ENCODE peak calls at places on chromosomes 16 and 17, in seven cellular contexts. U, S, G, M, W, O and Y are unnamed samples.

GRCh38 chr17:66115246-66115645 is 76.7 kb downstream of the CEP112 start:
- DNase-seq in M (no peak), O (no peak), W (no peak), U (no peak), S (no peak), G (no peak), Y (no peak)

GRCh38 chr16:19304670-19305240 is 19.2 kb downstream of the CLEC19A start:
- DNase-seq in O (peak; percentile 57), G (no peak), U (no peak), W (no peak), M (no peak), S (no peak), Y (peak; percentile 3)

GRCh38 chr17:80030730-80031410 is 4.8 kb downstream of the TBC1D16 start:
- DNase-seq in G (no peak), U (no peak), S (peak; percentile 72), W (no peak), M (no peak), O (no peak), Y (no peak)

GRCh38 chr16:80460004-80460403 is 80.8 kb upstream of the DYNLRB2 start:
- DNase-seq in G (no peak), O (no peak), W (no peak), U (peak; percentile 14), S (no peak), M (no peak), Y (no peak)

GRCh38 chr16:46607529-46607928 is 13.7 kb downstream of the SHCBP1 start:
- DNase-seq in S (peak; percentile 11), G (no peak), U (peak; percentile 27), W (no peak), O (peak; percentile 57), M (no peak), Y (peak; percentile 68)

GRCh38 chr16:89557230-89557935 is 3.1 kb upstream of the RPL13 start:
- DNase-seq in O (peak; percentile 86), G (peak; percentile 82), M (peak; percentile 93), W (peak; percentile 58), U (peak; percentile 49), S (peak; percentile 6), Y (peak; percentile 69)

GRCh38 chr17:16243811-16244567 is 27.0 kb downstream of the PIGL start:
- DNase-seq in W (no peak), G (no peak), U (no peak), O (no peak), M (no peak), S (no peak), Y (no peak)

GRCh38 chr16:74817851-74818250 is 43.2 kb upstream of the FA2H start:
- DNase-seq in G (no peak), U (no peak), W (no peak), O (no peak), S (no peak), M (no peak), Y (no peak)

GRCh38 chr16:19715566-19715965 is 2.5 kb downstream of the KNOP1 start:
- DNase-seq in W (no peak), M (no peak), U (peak; percentile 27), G (no peak), S (no peak), O (no peak), Y (peak; percentile 45)

GRCh38 chr16:9536905-9537304 is 445.5 kb downstream of the HAPSTR1 start:
- DNase-seq in G (no peak), U (no peak), S (no peak), W (no peak), O (no peak), M (no peak), Y (no peak)

GRCh38 chr17:6059406-6059805 is 10.8 kb upstream of the WSCD1 start:
- DNase-seq in W (no peak), U (no peak), O (no peak), M (no peak), G (no peak), S (peak; percentile 37), Y (no peak)

GRCh38 chr17:50453901-50454300 is 14.8 kb downstream of the CHAD start:
- DNase-seq in U (no peak), S (no peak), G (no peak), W (no peak), O (no peak), M (no peak), Y (no peak)

GRCh38 chr17:38466346-38467315 is 38.4 kb downstream of the ARHGAP23 start:
- DNase-seq in G (peak; percentile 59), U (no peak), O (no peak), W (no peak), M (no peak), S (no peak), Y (no peak)

GRCh38 chr16:53429221-53429943 is 4.9 kb upstream of the RBL2 start:
- DNase-seq in M (no peak), O (no peak), G (no peak), W (no peak), S (no peak), U (peak; percentile 28), Y (no peak)

GRCh38 chr16:56844056-56844455 is 21.0 kb upstream of the SLC12A3 start:
- DNase-seq in M (no peak), O (no peak), S (no peak), W (no peak), U (no peak), G (no peak), Y (no peak)

GRCh38 chr16:626174-626765 is 4.5 kb upstream of the WFIKKN1 start:
- DNase-seq in S (no peak), M (no peak), O (no peak), G (no peak), U (no peak), W (no peak), Y (no peak)

GRCh38 chr16:74092336-74092735 is 204.3 kb upstream of the PSMD7 start:
- DNase-seq in W (no peak), O (no peak), U (no peak), M (no peak), S (no peak), G (no peak), Y (no peak)

GRCh38 chr17:8479431-8479947 is 43.8 kb downstream of the NDEL1 start:
- DNase-seq in O (no peak), S (no peak), M (no peak), U (no peak), G (peak; percentile 72), W (no peak), Y (no peak)

GRCh38 chr17:65888649-65889048 is 303.3 kb downstream of the CEP112 start:
- DNase-seq in U (no peak), G (no peak), S (no peak), M (no peak), O (no peak), W (no peak), Y (no peak)

GRCh38 chr17:7560172-7561027 is 1.3 kb upstream of the SENP3 start:
- DNase-seq in W (no peak), G (peak; percentile 65), S (no peak), U (no peak), O (peak; percentile 78), M (peak; percentile 75), Y (peak; percentile 68)

GRCh38 chr17:66711936-66712335 is 123.0 kb upstream of the CACNG5 start:
- DNase-seq in W (no peak), U (peak; percentile 10), M (no peak), S (peak; percentile 58), O (peak; percentile 82), G (no peak), Y (no peak)

GRCh38 chr17:4582101-4582501 is 2.2 kb upstream of the SMTNL2 start:
- DNase-seq in W (no peak), S (no peak), G (no peak), M (no peak), O (no peak), U (no peak), Y (no peak)

GRCh38 chr17:45108595-45109521 is 23.5 kb downstream of the PLCD3 start:
- DNase-seq in W (no peak), U (no peak), G (no peak), M (no peak), O (peak; percentile 51), S (no peak), Y (no peak)

GRCh38 chr17:57467801-57468200 is 211.5 kb downstream of the MSI2 start:
- DNase-seq in G (no peak), W (no peak), O (no peak), U (no peak), S (no peak), M (no peak), Y (no peak)

GRCh38 chr16:11310997-11311561 is 29.9 kb upstream of the PRM1 start:
- DNase-seq in U (no peak), S (no peak), G (no peak), M (no peak), O (no peak), W (no peak), Y (no peak)

GRCh38 chr17:82343560-82343959 is 10.0 kb upstream of the SECTM1 start:
- DNase-seq in U (no peak), W (no peak), S (no peak), M (no peak), O (no peak), G (no peak), Y (no peak)

GRCh38 chr17:58005728-58006562 is 1.1 kb downstream of the SRSF1 start:
- DNase-seq in M (no peak), W (no peak), S (no peak), U (no peak), G (no peak), O (no peak), Y (no peak)

GRCh38 chr16:50839920-50840729 is 98.2 kb downstream of the CYLD start:
- DNase-seq in U (no peak), G (no peak), M (no peak), S (no peak), W (no peak), O (no peak), Y (no peak)

GRCh38 chr17:28928061-28928460 is 23.3 kb downstream of the PHF12 start:
- DNase-seq in W (no peak), U (peak; percentile 76), M (peak; percentile 19), S (no peak), O (no peak), G (no peak), Y (no peak)

GRCh38 chr16:86576591-86577313 is 1.6 kb upstream of the FOXL1 start:
- DNase-seq in M (no peak), G (no peak), O (no peak), S (peak; percentile 2), U (no peak), W (no peak), Y (no peak)

GRCh38 chr17:62693616-62694415 is 66.3 kb downstream of the MRC2 start:
- DNase-seq in O (no peak), U (no peak), S (no peak), G (no peak), W (no peak), M (no peak), Y (no peak)

GRCh38 chr17:36475346-36475970 is 11.0 kb upstream of the ZNHIT3 start:
- DNase-seq in W (no peak), M (no peak), U (no peak), S (peak; percentile 83), G (no peak), O (no peak), Y (no peak)

GRCh38 chr17:75849304-75849695 is 5.1 kb upstream of the UNC13D start:
- DNase-seq in M (no peak), G (no peak), O (no peak), U (no peak), S (no peak), W (no peak), Y (no peak)

GRCh38 chr17:9386401-9386800 is 189.2 kb downstream of the STX8 start:
- DNase-seq in G (no peak), U (no peak), S (no peak), W (no peak), M (no peak), O (no peak), Y (no peak)

GRCh38 chr16:75379339-75379738 is 54.0 kb downstream of the CFDP1 start:
- DNase-seq in W (no peak), S (no peak), G (no peak), U (no peak), O (no peak), M (no peak), Y (no peak)

GRCh38 chr16:85566502-85567100 is 46.5 kb upstream of the GSE1 start:
- DNase-seq in M (no peak), O (no peak), W (no peak), U (no peak), G (no peak), S (no peak), Y (no peak)

GRCh38 chr16:47928008-47928407 is 227.8 kb downstream of the ABCC12 start:
- DNase-seq in S (no peak), G (no peak), O (peak; percentile 45), U (peak; percentile 8), W (no peak), M (no peak), Y (no peak)

GRCh38 chr17:5879424-5879823 is 190.8 kb upstream of the WSCD1 start:
- DNase-seq in O (no peak), M (no peak), S (no peak), G (no peak), W (no peak), U (no peak), Y (no peak)